ENCODE peak calls at places on chromosomes 1 and 21, in four cellular contexts. A is HCT116, N is cardiac fibroblast, V is AG04449. U is an unnamed sample.

GRCh38 chr1:18938008-18938706 is 18.3 kb downstream of the IFFO2 start:
- DNase-seq in N (no peak), V (no peak), A (no peak), U (no peak)

GRCh38 chr1:2546515-2547209 is 9.5 kb upstream of the TNFRSF14 start:
- DNase-seq in V (no peak), A (peak), N (peak), U (peak)

GRCh38 chr1:202940561-202940960 is 13.5 kb upstream of the KLHL12 start:
- DNase-seq in A (no peak), N (no peak), V (no peak), U (no peak)

GRCh38 chr1:152107984-152108898 is 7.0 kb downstream of the TCHH start:
- DNase-seq in N (peak), A (peak), V (no peak), U (peak)

GRCh38 chr1:241357366-241358305 is 631 bp upstream of the RGS7 start:
- DNase-seq in N (peak), V (no peak), A (no peak), U (peak)

GRCh38 chr1:46991083-46991923 is 32.2 kb upstream of the CYP4X1 start:
- DNase-seq in V (no peak), A (peak), N (no peak), U (peak)

GRCh38 chr21:40120944-40121575 is 253.8 kb downstream of the PCP4 start:
- DNase-seq in V (no peak), N (peak), A (no peak), U (peak)

GRCh38 chr1:244920911-244921310 is 56.6 kb upstream of the HNRNPU start:
- DNase-seq in V (no peak), A (no peak), N (peak), U (peak)

GRCh38 chr1:178011101-178011828 is 41.4 kb upstream of the SEC16B start:
- DNase-seq in N (peak), A (peak), V (no peak), U (peak)

GRCh38 chr21:34886554-34887385 is 162.3 kb downstream of the RUNX1 start:
- DNase-seq in A (no peak), N (no peak), V (no peak), U (peak)

GRCh38 chr1:70866522-70867256 is 180.9 kb downstream of the PTGER3 start:
- DNase-seq in A (no peak), V (no peak), N (no peak), U (no peak)

GRCh38 chr21:25952306-25952705 is 217.5 kb downstream of the GABPA start:
- DNase-seq in A (no peak), V (no peak), N (no peak), U (no peak)

GRCh38 chr1:38500891-38501290 is 358.7 kb downstream of the RRAGC start:
- DNase-seq in A (no peak), V (no peak), N (no peak), U (no peak)

GRCh38 chr1:38502772-38503171 is 356.8 kb downstream of the RRAGC start:
- DNase-seq in N (no peak), A (no peak), V (no peak), U (no peak)

GRCh38 chr1:38497921-38498320 is 361.7 kb downstream of the RRAGC start:
- DNase-seq in A (no peak), V (no peak), N (no peak), U (no peak)

GRCh38 chr1:38505950-38506349 is 353.6 kb downstream of the RRAGC start:
- DNase-seq in V (no peak), N (no peak), A (no peak), U (no peak)

DNA sequence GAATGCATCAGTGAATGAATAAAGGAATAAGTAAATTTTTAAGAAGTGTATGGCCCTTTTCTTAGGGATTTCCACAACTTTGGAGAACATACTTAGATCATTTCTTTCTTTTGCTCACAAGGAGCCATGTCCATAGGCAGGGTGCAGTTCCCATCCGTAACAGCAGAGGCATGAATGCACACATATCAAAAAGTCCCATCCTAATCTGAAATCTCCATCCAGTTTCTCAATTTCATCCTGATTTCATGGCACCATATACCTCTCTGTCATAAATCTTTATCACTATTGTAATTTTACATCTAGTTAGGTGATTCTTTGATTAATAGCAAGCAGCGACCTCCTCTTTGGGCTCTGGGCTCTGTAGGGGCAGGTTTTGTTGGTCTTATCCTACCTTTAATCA is 359.2 kb downstream of the RRAGC start:
- DNase-seq in V (no peak), A (no peak), N (no peak), U (no peak)
- TF ChIP-seq CTCF in V (peak), A (no peak), N (peak), U (peak)

GRCh38 chr1:40783001-40783905 is at the start of gene KCNQ4:
- DNase-seq in V (no peak), N (no peak), A (no peak), U (no peak)
- H3K4me3 ChIP-seq in V (peak), N (peak), A (peak), U (peak)

GRCh38 chr21:14383596-14384210 is 757 bp upstream of the HSPA13 start:
- DNase-seq in V (no peak), A (no peak), N (peak), U (peak)
- TF ChIP-seq CTCF in V (peak), A (no peak), N (no peak), U (no peak)

GRCh38 chr1:30753660-30754123 is 3.9 kb downstream of the LAPTM5 start:
- DNase-seq in V (no peak), A (no peak), N (no peak), U (no peak)
- H3K4me3 ChIP-seq in V (no peak), A (no peak), N (no peak), U (no peak)

GRCh38 chr1:93845554-93846150 is 33.4 kb downstream of the DNTTIP2 start:
- DNase-seq in A (no peak), N (peak), V (peak), U (peak)

GRCh38 chr1:93847811-93848288 is 31.2 kb downstream of the DNTTIP2 start:
- DNase-seq in V (no peak), N (peak), A (peak), U (peak)

GRCh38 chr1:93846929-93847810 is 31.8 kb downstream of the DNTTIP2 start:
- DNase-seq in A (peak), N (peak), V (no peak), U (peak)

GRCh38 chr1:93844262-93845045 is 34.6 kb downstream of the DNTTIP2 start:
- DNase-seq in A (peak), N (peak), V (no peak), U (peak)

DNA sequence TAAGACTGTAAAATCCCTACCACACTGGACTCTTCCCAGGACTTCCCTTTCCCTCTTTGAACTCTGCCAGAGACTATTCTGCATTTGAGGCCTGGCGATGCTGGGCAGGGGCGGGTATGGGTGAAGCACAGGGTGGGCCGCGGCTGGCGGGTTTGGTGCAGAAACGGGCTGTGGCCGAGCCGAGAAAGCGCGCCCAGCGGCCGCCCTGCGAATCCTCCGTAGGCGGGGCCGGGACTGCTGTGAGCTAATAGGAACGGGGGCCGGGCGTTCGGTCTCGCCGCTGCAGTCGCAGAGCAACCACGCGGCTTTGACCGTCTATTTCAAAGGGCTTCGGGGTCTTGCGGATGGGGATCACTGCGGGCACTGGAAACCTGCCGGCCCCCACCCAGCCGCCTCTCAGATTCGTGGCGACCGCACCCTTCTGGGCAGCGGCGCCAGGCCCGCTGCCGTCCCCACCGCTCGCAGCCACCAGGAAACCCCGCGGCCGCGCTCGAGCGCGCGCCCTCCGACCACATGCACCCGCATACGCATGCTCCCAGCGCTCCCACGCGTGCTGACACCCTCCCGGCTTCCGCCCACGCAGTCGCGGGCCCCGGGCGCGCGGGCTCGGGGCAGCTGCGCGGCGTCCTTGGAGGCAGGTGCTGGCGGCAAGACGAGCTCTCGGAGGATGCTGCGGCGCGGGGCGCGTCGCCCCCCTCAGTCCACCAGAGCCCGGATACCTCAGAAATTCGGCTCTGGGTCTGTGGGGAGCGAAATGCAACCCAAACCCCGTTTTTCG is 32.7 kb downstream of the DNTTIP2 start:
- DNase-seq in A (peak), N (peak), V (no peak), U (peak)
- TF ChIP-seq CTCF in A (no peak), N (peak), V (peak), U (no peak)

GRCh38 chr1:25587290-25587689 is 29.3 kb upstream of the MAN1C1 start:
- DNase-seq in N (no peak), A (no peak), V (no peak), U (no peak)

GRCh38 chr1:25581764-25582163 is 34.8 kb upstream of the MAN1C1 start:
- DNase-seq in A (no peak), V (no peak), N (no peak), U (no peak)

GRCh38 chr1:25590096-25590824 is 26.3 kb upstream of the MAN1C1 start:
- DNase-seq in V (no peak), N (peak), A (no peak), U (peak)

GRCh38 chr1:25583519-25584370 is 32.8 kb upstream of the MAN1C1 start:
- DNase-seq in V (no peak), N (no peak), A (no peak), U (no peak)

DNA sequence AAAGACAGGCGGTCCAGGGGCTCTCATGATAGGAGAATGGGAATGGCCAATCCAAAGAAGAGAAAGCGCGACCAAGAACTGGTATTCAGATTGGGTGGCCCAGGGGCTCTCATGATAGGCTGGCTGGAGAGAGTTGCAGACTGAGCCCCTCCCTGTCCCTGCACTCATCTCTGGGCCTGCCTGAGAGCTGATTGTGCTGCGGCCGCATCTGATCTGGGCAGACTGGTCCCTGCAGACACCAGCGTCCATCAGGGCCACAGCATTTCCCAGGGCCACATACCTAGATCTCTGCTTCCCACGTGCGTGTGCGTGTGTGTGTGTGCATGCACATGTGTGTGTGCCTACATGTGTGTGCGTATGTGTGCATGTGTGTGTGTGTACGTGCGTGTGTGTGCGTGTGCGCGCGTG is 30.4 kb upstream of the MAN1C1 start:
- DNase-seq in A (no peak), V (no peak), N (no peak), U (no peak)
- H3K4me3 ChIP-seq in A (no peak), V (no peak), N (no peak), U (no peak)

GRCh38 chr1:171563675-171564074 is 58.4 kb upstream of the MYOCOS start:
- DNase-seq in N (peak), A (no peak), V (peak), U (peak)

DNA sequence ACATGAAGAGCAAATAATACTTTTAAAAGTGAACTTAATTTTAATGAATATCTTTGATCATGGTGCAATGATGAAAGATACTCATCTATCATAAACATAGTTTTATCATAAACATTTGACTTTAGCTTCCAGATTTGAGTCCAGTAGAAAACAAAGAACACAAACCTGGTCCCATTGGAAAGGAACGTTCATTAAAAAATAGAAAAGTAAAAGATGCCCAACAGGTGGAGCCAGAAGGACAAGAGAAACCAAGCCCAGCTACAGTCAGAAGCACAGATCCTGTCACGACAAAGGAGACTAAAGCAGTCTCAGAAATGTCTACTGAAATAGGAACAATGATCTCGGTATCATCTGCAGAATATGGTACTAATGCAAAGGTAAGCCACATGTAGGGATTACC is 55.6 kb upstream of the MYOCOS start:
- DNase-seq in V (no peak), A (no peak), N (peak), U (peak)
- TF ChIP-seq CTCF in V (no peak), A (peak), N (peak), U (no peak)

DNA sequence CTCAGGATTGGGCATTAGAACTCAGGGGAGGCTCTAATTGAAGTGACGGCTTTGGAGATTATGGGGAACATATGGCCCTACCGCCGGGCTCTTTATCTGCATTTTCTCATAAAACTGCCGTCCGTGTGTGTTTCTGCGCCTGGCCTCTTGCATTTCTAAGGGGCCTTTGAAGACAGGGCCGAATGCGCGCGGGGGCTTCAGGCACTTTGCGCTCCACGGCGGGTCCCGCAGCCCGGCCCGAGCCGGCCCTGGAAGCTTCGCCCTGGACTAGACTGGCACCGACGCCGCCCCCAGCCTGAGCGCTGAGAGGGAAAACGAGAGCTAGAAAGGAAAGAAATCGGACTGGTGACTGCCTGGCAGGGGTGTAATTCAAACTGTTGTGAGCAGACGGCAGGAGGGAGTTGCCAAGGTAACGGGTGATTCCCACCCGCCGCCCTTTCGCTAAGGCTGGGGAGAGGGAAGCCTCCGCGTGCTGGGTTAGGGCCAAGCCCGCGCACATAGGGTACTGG is 120.7 kb downstream of the LMX1A start:
- DNase-seq in V (no peak), A (no peak), N (no peak), U (no peak)
- H3K4me3 ChIP-seq in V (no peak), A (no peak), N (no peak), U (no peak)

DNA sequence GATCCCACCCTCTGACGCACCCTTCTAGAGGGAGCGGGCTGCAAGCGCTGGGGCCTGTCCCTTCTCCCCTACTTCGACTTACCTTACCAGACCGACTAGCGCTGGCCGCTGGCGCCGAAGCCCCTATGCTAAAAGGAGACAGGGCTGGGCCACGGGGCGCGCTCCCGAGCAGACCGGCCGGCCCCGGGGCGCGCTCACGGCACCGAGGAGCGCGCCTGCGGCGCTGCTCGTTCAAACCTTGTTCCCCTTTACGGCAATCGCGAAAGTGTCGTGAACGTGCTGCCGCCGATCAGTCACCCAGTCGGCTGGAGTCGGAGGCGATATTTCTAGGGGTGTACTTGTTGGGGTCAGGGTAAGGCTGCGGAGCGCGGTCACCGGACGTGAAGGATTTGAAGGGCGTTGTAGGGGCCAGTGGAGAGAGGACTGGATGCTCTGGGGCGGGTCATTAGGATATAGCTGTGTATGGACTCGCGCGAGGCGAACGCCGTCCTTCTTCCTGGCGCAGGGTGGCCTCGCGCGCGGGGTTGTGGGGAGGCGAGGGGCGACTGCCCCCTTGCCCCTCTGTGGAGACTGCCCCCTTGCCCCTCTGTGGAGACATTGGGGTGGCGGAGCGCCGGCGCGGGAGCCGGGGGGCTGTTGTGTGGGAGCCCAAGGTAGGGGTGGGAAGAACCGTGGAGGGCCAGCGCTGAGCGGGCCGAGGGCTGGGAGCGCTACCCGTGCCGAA is at the start of the genes CEPT1 and DRAM2:
- DNase-seq in A (peak), N (peak), V (peak), U (peak)
- TF ChIP-seq CTCF in A (no peak), N (no peak), V (no peak), U (no peak)

GRCh38 chr1:35179864-35180263 is 13.1 kb downstream of the SFPQ start:
- DNase-seq in V (no peak), A (no peak), N (no peak), U (no peak)

GRCh38 chr1:35175067-35176001 is 17.6 kb downstream of the SFPQ start:
- DNase-seq in A (no peak), V (no peak), N (no peak), U (no peak)

GRCh38 chr1:35178874-35179380 is 14.0 kb downstream of the SFPQ start:
- DNase-seq in N (no peak), V (no peak), A (no peak), U (no peak)

GRCh38 chr1:35178295-35178695 is 14.7 kb downstream of the SFPQ start:
- DNase-seq in A (no peak), V (no peak), N (no peak), U (no peak)

DNA sequence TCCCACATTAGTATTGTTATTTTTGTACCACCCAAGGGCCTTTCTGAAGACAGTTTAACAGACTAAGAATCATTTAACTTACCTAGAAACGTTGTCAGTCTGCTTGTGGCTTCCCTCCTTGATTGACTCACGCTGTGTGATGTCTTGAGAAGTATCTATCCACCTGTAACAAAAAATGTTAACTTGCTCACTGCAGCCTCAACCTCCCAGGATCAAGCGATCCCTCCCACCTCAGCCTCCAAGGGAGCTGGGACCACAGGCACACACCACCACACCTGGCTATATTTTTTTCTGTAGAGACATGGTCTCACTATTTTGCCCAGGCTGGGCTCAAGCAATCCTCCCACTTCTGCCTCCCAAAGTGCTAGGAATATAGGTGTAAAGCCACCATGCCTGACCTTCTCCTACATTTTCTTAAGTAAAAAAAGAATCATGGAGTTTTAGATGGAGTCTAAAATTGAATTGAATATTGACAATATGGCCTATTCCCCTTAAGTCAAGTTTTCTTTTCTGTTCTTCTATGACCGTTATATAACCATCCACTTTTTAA is 15.6 kb downstream of the SFPQ start:
- DNase-seq in N (no peak), V (no peak), A (no peak), U (no peak)
- H3K4me3 ChIP-seq in N (no peak), V (no peak), A (no peak), U (no peak)

U was measured in fibroblast of mammary gland.